ENCODE peak calls at places on chromosomes 16 and 17, in four cellular contexts. T is Caco-2, G is GM12865, D is GM10248. I is an unnamed sample.

GRCh38 chr17:81067331-81067730 is 32.4 kb downstream of the BAIAP2 start:
- DNase-seq in T (no peak), D (no peak), G (no peak), I (no peak)

GRCh38 chr16:88308441-88309173 is 74.2 kb upstream of the ZNF469 start:
- DNase-seq in D (no peak), G (no peak), T (no peak), I (no peak)

GRCh38 chr17:55348749-55349354 is 72.8 kb downstream of the MMD start:
- DNase-seq in D (peak; percentile 37), G (peak; percentile 57), T (peak; percentile 51), I (peak; percentile 29)

GRCh38 chr17:32854177-32854576 is 22.7 kb downstream of the MYO1D start:
- DNase-seq in T (no peak), G (no peak), D (no peak), I (no peak)

GRCh38 chr17:39740357-39741111 is 2.8 kb downstream of the GRB7 start:
- DNase-seq in D (no peak), G (no peak), T (no peak), I (no peak)

GRCh38 chr17:40841246-40841645 is 18.8 kb upstream of the KRT10 start:
- DNase-seq in G (no peak), T (no peak), D (no peak), I (no peak)

GRCh38 chr17:27384261-27384701 is 72.0 kb upstream of the KSR1 start:
- DNase-seq in D (no peak), T (no peak), G (peak; percentile 56), I (no peak)

GRCh38 chr17:74212913-74213791 is at the start of gene TTYH2:
- DNase-seq in G (peak; percentile 88), T (peak; percentile 86), D (peak; percentile 86), I (peak; percentile 39)

GRCh38 chr16:939311-939710 is 31.5 kb downstream of the LMF1 start:
- DNase-seq in D (no peak), G (no peak), T (no peak), I (no peak)

GRCh38 chr16:47139561-47140185 is 4.1 kb downstream of the NETO2 start:
- DNase-seq in G (no peak), D (no peak), T (no peak), I (no peak)

GRCh38 chr17:50511058-50511457 is 2.8 kb downstream of the MYCBPAP start:
- DNase-seq in T (no peak), G (peak; percentile 96), D (peak; percentile 87), I (no peak)

GRCh38 chr17:6755731-6756184 is at the start of gene XAF1:
- DNase-seq in T (no peak), G (peak; percentile 81), D (peak; percentile 58), I (no peak)

DNA sequence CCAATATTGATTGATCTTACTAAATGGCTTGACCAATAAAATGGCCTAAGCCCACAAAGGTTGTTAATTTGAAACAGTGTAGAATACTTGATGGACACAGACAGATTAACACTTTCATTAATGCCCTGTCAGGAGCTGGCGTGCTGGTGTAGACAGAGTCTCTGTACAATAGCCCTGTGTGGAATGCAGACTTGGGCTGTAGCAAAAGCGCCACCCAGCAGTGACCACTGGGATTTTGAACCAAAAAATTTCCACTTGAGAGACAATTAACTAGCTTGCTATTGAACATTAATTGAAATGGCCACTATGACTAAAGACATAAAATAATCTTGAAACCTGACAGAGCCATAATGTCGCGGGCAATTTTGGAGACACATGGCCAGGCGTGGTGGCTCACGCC is 19.7 kb upstream of the GUCY2D start:
- DNase-seq in G (no peak), D (no peak), T (no peak), I (no peak)
- TF ChIP-seq CTCF in G (no peak), D (peak; percentile 13), T (no peak), I (peak; percentile 11)

GRCh38 chr17:83195330-83196087 is 116.1 kb downstream of the METRNL start:
- DNase-seq in G (no peak), D (no peak), T (peak; percentile 33), I (no peak)
- TF ChIP-seq CTCF in G (no peak), D (no peak), T (no peak), I (no peak)

GRCh38 chr17:60901806-60902205 is 224.2 kb downstream of the BCAS3 start:
- DNase-seq in D (no peak), G (no peak), T (no peak), I (no peak)

GRCh38 chr17:60899115-60899514 is 221.5 kb downstream of the BCAS3 start:
- DNase-seq in D (no peak), T (no peak), G (no peak), I (no peak)

GRCh38 chr17:60902399-60902798 is 224.7 kb downstream of the BCAS3 start:
- DNase-seq in T (no peak), G (no peak), D (no peak), I (no peak)

GRCh38 chr17:60900688-60901087 is 223.0 kb downstream of the BCAS3 start:
- DNase-seq in T (no peak), D (no peak), G (no peak), I (no peak)

GRCh38 chr17:60901222-60901621 is 223.6 kb downstream of the BCAS3 start:
- DNase-seq in T (no peak), D (no peak), G (no peak), I (no peak)
- TF ChIP-seq CTCF in T (no peak), D (no peak), G (no peak), I (no peak)

DNA sequence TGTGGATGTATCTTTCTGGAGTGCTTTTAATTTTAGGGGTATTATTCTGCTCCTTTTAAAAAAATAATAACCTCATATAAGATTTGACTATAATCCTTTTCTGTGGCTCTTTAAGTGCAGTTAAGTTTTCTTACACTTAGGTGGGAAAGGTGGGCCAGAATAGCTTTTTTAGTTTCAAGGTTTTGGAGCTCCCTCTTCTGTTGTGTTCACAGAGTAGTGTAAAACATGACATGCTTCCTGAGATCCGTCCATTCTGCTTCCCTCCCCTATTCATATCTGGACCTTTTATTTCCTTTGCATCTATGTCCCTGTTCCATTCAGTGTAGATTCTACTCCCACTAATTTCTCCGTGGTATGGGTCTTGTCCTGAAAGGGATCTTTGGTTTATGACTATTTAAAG is 12.8 kb downstream of the LRRC36 start:
- DNase-seq in T (no peak), G (peak; percentile 26), D (no peak), I (no peak)
- TF ChIP-seq CTCF in T (peak; percentile 58), G (peak; percentile 9), D (peak; percentile 42), I (no peak)

DNA sequence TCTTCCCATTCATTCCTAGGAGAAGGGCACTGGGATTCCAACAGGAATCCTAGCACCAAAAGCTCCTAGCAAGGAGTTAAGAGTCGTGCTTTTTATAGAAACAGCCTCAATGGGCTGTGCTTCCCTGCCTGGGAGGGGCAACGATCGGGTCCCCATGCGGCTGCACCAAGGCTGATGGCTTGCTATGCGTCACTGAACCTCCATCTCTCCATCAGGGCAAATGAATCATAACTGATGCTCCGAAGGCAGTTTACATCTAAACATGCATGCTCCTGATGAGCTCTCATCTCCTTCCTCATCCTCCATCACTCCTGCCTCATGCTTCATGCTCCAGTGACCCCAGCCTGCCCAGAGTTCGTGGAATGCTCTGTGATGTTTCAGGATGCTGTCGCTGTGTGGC is 270.5 kb downstream of the FOXL1 start:
- DNase-seq in G (no peak), D (no peak), T (no peak), I (no peak)
- TF ChIP-seq CTCF in G (no peak), D (no peak), T (no peak), I (no peak)

GRCh38 chr17:64356304-64356686 is 34.4 kb downstream of the PECAM1 start:
- DNase-seq in T (no peak), D (no peak), G (no peak), I (no peak)

GRCh38 chr17:64357191-64357981 is 33.3 kb downstream of the PECAM1 start:
- DNase-seq in D (no peak), G (no peak), T (no peak), I (no peak)

GRCh38 chr17:64354824-64355535 is 35.7 kb downstream of the PECAM1 start:
- DNase-seq in T (peak; percentile 5), G (no peak), D (no peak), I (no peak)

GRCh38 chr17:64354396-64354795 is 36.3 kb downstream of the PECAM1 start:
- DNase-seq in G (no peak), T (no peak), D (no peak), I (no peak)

DNA sequence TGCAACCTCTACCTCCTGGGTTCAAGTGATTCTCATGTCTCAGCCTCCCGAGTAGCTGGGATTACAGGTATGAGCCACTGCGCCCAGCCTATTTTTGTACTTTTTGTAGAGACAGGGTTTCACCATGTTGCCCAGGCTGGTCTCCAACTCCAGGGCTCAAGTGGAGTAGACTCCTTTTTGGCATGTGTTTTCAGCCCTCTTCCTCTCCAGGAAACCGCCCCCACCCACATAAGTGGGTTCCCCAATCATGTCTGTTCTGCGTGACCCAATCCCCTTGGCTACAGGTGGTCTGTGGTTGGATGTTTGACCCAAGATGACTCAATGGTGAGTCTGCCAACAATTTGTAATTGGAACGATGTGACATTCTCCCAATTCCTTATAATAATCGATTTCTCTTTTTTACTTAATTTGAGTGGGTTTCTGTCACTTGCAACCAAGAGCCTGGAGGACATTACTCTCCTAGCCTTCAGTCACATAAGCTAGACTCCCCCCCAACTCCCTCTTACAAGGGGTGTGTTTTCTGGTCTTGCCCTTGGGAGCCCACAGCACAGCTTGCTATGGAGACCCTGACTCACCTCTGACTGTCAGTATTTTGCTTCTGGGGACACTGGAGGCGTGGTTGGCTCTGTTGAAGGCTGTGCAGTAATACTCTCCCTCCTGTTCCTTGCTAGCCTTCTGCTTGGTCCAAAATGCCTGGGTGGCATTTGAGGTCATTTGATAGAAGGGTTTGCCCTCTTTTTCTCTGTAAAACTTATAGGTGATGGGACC is 34.9 kb downstream of the PECAM1 start:
- DNase-seq in T (no peak), D (no peak), G (no peak), I (no peak)
- TF ChIP-seq CTCF in T (no peak), D (no peak), G (no peak), I (no peak)

GRCh38 chr17:79836952-79837887 is 2.0 kb downstream of the CBX4 start:
- DNase-seq in G (peak; percentile 90), T (no peak), D (peak; percentile 76), I (peak; percentile 31)
- TF ChIP-seq CTCF in G (no peak), T (no peak), D (no peak), I (peak; percentile 20)

GRCh38 chr16:30369938-30370443 is 303 bp downstream of the TBC1D10B start:
- DNase-seq in T (no peak), G (no peak), D (no peak), I (no peak)
- TF ChIP-seq CTCF in T (no peak), G (no peak), D (peak; percentile 2), I (peak; percentile 41)

I was measured in progenitor cell of endocrine pancreas.